ENCODE peak calls at places on chromosomes 11 and 22, in four cellular contexts. D, U, Z and C are unnamed samples.

GRCh38 chr11:61042961-61043540 is 59.2 kb upstream of the CD5 start:
- DNase-seq in D (no peak), U (no peak), Z (no peak), C (no peak)

GRCh38 chr11:78659326-78660319 is 85.0 kb upstream of the NARS2 start:
- DNase-seq in D (peak; percentile 22), Z (no peak), U (no peak), C (peak; percentile 42)

GRCh38 chr22:24482586-24482985 is 12.5 kb upstream of the UPB1 start:
- DNase-seq in D (no peak), U (no peak), Z (no peak), C (no peak)

GRCh38 chr11:10550503-10550902 is 9.5 kb upstream of the RNF141 start:
- DNase-seq in D (no peak), Z (no peak), U (no peak), C (no peak)

GRCh38 chr11:35112056-35112845 is 26.7 kb upstream of the CD44 start:
- DNase-seq in Z (no peak), U (no peak), D (no peak), C (no peak)

GRCh38 chr11:118291453-118291852 is 13.1 kb upstream of the CD3E start:
- DNase-seq in D (no peak), Z (no peak), U (no peak), C (no peak)

GRCh38 chr11:133927690-133928627 is 28.8 kb downstream of the IGSF9B start:
- DNase-seq in U (peak; percentile 77), D (peak; percentile 48), Z (peak; percentile 83), C (peak; percentile 87)

GRCh38 chr11:61782841-61783240 is 9.6 kb downstream of the TMEM258 start:
- DNase-seq in U (no peak), D (no peak), Z (no peak), C (no peak)

GRCh38 chr11:118152020-118152551 is 537 bp downstream of the SCN4B start:
- DNase-seq in U (no peak), D (no peak), Z (no peak), C (no peak)

GRCh38 chr11:80165763-80166162 is 724.9 kb upstream of the TENM4 start:
- DNase-seq in U (no peak), D (no peak), Z (no peak), C (no peak)

GRCh38 chr22:30859714-30860095 is 108.9 kb downstream of the MORC2 start:
- DNase-seq in D (no peak), Z (peak; percentile 1), U (no peak), C (no peak)

DNA sequence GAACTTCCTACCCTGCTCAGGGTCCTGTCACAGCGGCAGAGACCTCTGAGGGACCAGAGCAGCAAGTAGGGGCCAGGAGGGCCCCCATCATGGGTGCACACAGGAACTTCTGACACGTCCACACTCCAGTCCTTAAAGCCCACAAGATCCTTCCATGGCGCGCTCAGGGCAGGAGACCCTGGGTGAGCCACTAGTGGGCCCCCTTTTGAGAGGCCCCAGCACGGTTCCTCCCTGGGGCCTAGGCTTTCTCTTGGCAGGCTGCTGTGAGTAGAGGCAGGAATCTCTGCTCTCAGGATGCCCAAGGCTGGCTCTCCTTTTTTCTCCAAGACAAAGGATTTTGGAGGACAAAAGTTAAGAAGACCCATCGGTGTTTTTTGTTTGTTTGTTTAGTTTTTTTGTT is 22.4 kb downstream of the RPS6KA4 start:
- DNase-seq in Z (no peak), U (no peak), D (no peak), C (no peak)
- TF ChIP-seq CTCF in Z (no peak), U (no peak), D (no peak), C (no peak)

GRCh38 chr11:71371674-71372069 is 76.5 kb downstream of the DHCR7 start:
- DNase-seq in Z (no peak), D (no peak), U (no peak), C (no peak)

GRCh38 chr11:71369411-71369810 is 78.8 kb downstream of the DHCR7 start:
- DNase-seq in U (no peak), D (no peak), Z (no peak), C (no peak)

GRCh38 chr11:71370895-71371673 is 77.1 kb downstream of the DHCR7 start:
- DNase-seq in Z (no peak), D (no peak), U (no peak), C (no peak)

GRCh38 chr11:71368966-71369365 is 79.2 kb downstream of the DHCR7 start:
- DNase-seq in D (no peak), U (no peak), Z (no peak), C (no peak)

GRCh38 chr11:71370020-71370747 is 78.0 kb downstream of the DHCR7 start:
- DNase-seq in D (no peak), Z (no peak), U (no peak), C (no peak)
- H3K4me1 ChIP-seq in D (no peaks in the 10 kb centered on the region), Z (no peaks in the 10 kb centered on the region), U (no peaks in the 10 kb centered on the region), C (no peaks in the 10 kb centered on the region)

DNA sequence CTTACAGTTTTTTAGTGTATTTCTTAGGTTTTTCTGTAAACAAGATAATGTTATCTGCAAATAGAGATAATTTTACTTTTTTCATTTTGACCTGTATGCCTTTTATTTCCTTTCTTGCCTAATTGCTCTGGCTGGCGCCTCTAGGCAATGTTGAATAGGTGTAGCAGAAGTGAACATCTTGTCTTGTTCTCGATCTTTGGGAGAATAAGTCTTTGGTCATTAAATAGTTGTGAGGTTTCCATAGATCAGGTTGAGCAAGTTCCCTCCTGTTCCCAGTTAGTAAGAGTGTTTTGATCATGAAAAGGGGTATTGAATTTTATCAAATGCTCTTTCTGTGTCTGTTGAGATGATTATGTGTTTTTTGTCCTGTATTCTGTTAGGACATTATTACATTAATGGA is 24.0 kb downstream of the PIH1D2 start:
- DNase-seq in D (no peak), U (no peak), Z (no peak), C (no peak)
- H3K4me3 ChIP-seq in D (no peak overlapping the region), U (no peak overlapping the region), Z (no peak overlapping the region), C (no peak overlapping the region)

DNA sequence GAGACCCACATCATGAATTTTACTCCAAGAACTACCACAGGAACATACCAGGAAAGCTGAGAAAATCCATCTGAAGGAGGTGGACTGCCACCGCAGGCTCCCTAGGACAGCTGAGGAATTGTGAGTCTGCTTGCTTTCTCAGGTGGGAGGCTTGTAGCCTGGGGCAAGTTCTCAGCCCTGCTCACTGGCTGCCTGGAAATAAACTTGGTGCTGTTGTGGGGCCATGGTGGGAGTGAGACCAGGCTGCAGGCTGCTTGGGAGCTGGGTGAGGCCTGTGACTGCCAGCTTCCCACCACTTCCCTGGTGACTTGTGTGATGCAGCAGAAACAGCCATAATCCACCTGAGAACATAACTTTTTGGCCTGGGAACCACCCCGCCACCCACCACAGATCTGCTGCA is 132.7 kb upstream of the RAG2 start:
- DNase-seq in Z (no peak), U (no peak), D (no peak), C (no peak)
- TF ChIP-seq CTCF in Z (no peak), U (no peak), D (no peak), C (no peak)

GRCh38 chr22:19105867-19106802 is 16.1 kb downstream of the DGCR2 start:
- DNase-seq in Z (no peak), D (no peak), U (no peak), C (no peak)
- H3K4me1 ChIP-seq in Z (peaks cover 11% of the 10 kb centered on the region), D (peaks cover 22% of the 10 kb centered on the region), U (peaks cover 20% of the 10 kb centered on the region), C (peaks cover 9% of the 10 kb centered on the region)

DNA sequence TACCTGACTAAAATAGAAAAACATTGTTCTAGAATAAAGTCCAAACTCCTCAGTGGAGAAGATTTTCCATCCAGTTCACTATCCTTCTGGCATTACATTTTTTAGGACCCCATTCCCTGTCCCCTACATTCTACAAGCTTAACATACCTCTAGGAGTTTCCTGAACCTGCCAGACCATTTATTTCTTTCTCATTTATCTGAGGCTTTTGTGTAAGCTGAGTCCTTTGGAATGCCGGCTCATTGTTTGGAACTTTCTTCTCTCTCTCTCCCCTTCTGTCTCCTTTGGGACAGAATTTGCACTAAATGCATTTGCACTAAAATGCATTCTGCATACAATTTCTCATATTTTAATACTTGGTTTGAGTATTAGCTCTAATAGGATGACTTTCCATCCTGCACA is 393.0 kb upstream of the ANO3 start:
- DNase-seq in U (no peak), D (no peak), Z (no peak), C (no peak)
- H3K4me3 ChIP-seq in U (no peak overlapping the region), D (no peak overlapping the region), Z (no peak overlapping the region), C (no peak overlapping the region)

GRCh38 chr11:113376156-113376555 is 11.4 kb upstream of the ANKK1 start:
- DNase-seq in D (no peak), U (no peak), Z (no peak), C (no peak)
- TF ChIP-seq CTCF in D (no peak), U (no peak), Z (no peak), C (no peak)